ENCODE peak calls at places on chromosomes 11 and 22, in eight cellular contexts. One of them, this sample, is unnamed.
A peak's percentile ranks its signal among the peaks of the same experiment; 100 is the strongest.

GRCh38 chr11:102341844-102342318 is 5.1 kb upstream of the BIRC2 start:
- DNase-seq in esophagus muscularis mucosa: no peak
- DNase-seq in upper lobe of left lung: peak; percentile 76
- DNase-seq in HepG2: peak; percentile 78
- DNase-seq in HCT116: peak; percentile 89
- DNase-seq in prostate gland: peak; percentile 83
- DNase-seq in GM12892: no peak
- DNase-seq in suprapubic skin: peak; percentile 84
- DNase-seq in this sample: no peak

GRCh38 chr11:8267831-8268529 is 4.3 kb upstream of the LMO1 start:
- DNase-seq in suprapubic skin: peak; percentile 57
- DNase-seq in HCT116: no peak
- DNase-seq in GM12892: peak; percentile 41
- DNase-seq in prostate gland: no peak
- DNase-seq in upper lobe of left lung: peak; percentile 20
- DNase-seq in HepG2: no peak
- DNase-seq in esophagus muscularis mucosa: no peak
- DNase-seq in this sample: peak; percentile 82

GRCh38 chr11:94938399-94939055 is 34.8 kb downstream of the CWC15 start:
- DNase-seq in suprapubic skin: peak; percentile 69
- DNase-seq in prostate gland: peak; percentile 36
- DNase-seq in esophagus muscularis mucosa: peak; percentile 94
- DNase-seq in GM12892: no peak
- DNase-seq in upper lobe of left lung: peak; percentile 40
- DNase-seq in HCT116: no peak
- DNase-seq in HepG2: no peak
- DNase-seq in this sample: no peak

GRCh38 chr11:123103326-123103980 is 41.5 kb upstream of the HSPA8 start:
- DNase-seq in upper lobe of left lung: peak; percentile 34
- DNase-seq in GM12892: no peak
- DNase-seq in HCT116: peak; percentile 60
- DNase-seq in HepG2: peak; percentile 18
- DNase-seq in esophagus muscularis mucosa: peak; percentile 93
- DNase-seq in suprapubic skin: peak; percentile 74
- DNase-seq in prostate gland: no peak
- DNase-seq in this sample: no peak

GRCh38 chr11:84164722-84165121 is 878.6 kb upstream of the CCDC90B start:
- DNase-seq in prostate gland: no peak
- DNase-seq in HepG2: no peak
- DNase-seq in esophagus muscularis mucosa: no peak
- DNase-seq in suprapubic skin: no peak
- DNase-seq in upper lobe of left lung: no peak
- DNase-seq in HCT116: no peak
- DNase-seq in GM12892: no peak
- DNase-seq in this sample: no peak

GRCh38 chr22:39623603-39624500 is 53.3 kb downstream of the CACNA1I start:
- DNase-seq in esophagus muscularis mucosa: no peak
- DNase-seq in HepG2: no peak
- DNase-seq in GM12892: no peak
- DNase-seq in suprapubic skin: no peak
- DNase-seq in HCT116: no peak
- DNase-seq in prostate gland: no peak
- DNase-seq in upper lobe of left lung: no peak
- DNase-seq in this sample: no peak

GRCh38 chr11:116960916-116961315 is 123.5 kb upstream of the APOA1 start:
- DNase-seq in suprapubic skin: no peak
- DNase-seq in GM12892: no peak
- DNase-seq in HCT116: peak; percentile 8
- DNase-seq in esophagus muscularis mucosa: no peak
- DNase-seq in HepG2: no peak
- DNase-seq in upper lobe of left lung: no peak
- DNase-seq in prostate gland: no peak
- DNase-seq in this sample: no peak

GRCh38 chr11:120839201-120839600 is 184.7 kb upstream of the TBCEL start:
- DNase-seq in HCT116: no peak
- DNase-seq in HepG2: peak; percentile 10
- DNase-seq in prostate gland: no peak
- DNase-seq in GM12892: no peak
- DNase-seq in suprapubic skin: no peak
- DNase-seq in esophagus muscularis mucosa: no peak
- DNase-seq in upper lobe of left lung: no peak
- DNase-seq in this sample: no peak

GRCh38 chr11:121152764-121153163 is 51.7 kb downstream of the TECTA start:
- DNase-seq in prostate gland: peak; percentile 40
- DNase-seq in HepG2: no peak
- DNase-seq in HCT116: no peak
- DNase-seq in esophagus muscularis mucosa: no peak
- DNase-seq in suprapubic skin: no peak
- DNase-seq in upper lobe of left lung: no peak
- DNase-seq in GM12892: no peak
- DNase-seq in this sample: no peak

GRCh38 chr11:120248551-120249278 is 8.8 kb downstream of the POU2F3 start:
- DNase-seq in esophagus muscularis mucosa: no peak
- DNase-seq in suprapubic skin: no peak
- DNase-seq in GM12892: no peak
- DNase-seq in prostate gland: no peak
- DNase-seq in HCT116: peak; percentile 56
- DNase-seq in upper lobe of left lung: no peak
- DNase-seq in HepG2: no peak
- DNase-seq in this sample: peak; percentile 33

GRCh38 chr22:38715176-38715764 is 9.5 kb downstream of the GTPBP1 start:
- DNase-seq in HepG2: no peak
- DNase-seq in upper lobe of left lung: no peak
- DNase-seq in GM12892: no peak
- DNase-seq in prostate gland: no peak
- DNase-seq in HCT116: no peak
- DNase-seq in esophagus muscularis mucosa: no peak
- DNase-seq in suprapubic skin: no peak
- DNase-seq in this sample: peak; percentile 85

GRCh38 chr11:101436511-101437142 is 147.2 kb downstream of the TRPC6 start:
- DNase-seq in prostate gland: peak; percentile 21
- DNase-seq in suprapubic skin: no peak
- DNase-seq in HCT116: peak; percentile 46
- DNase-seq in HepG2: peak; percentile 18
- DNase-seq in GM12892: no peak
- DNase-seq in esophagus muscularis mucosa: no peak
- DNase-seq in upper lobe of left lung: no peak
- DNase-seq in this sample: no peak

DNA sequence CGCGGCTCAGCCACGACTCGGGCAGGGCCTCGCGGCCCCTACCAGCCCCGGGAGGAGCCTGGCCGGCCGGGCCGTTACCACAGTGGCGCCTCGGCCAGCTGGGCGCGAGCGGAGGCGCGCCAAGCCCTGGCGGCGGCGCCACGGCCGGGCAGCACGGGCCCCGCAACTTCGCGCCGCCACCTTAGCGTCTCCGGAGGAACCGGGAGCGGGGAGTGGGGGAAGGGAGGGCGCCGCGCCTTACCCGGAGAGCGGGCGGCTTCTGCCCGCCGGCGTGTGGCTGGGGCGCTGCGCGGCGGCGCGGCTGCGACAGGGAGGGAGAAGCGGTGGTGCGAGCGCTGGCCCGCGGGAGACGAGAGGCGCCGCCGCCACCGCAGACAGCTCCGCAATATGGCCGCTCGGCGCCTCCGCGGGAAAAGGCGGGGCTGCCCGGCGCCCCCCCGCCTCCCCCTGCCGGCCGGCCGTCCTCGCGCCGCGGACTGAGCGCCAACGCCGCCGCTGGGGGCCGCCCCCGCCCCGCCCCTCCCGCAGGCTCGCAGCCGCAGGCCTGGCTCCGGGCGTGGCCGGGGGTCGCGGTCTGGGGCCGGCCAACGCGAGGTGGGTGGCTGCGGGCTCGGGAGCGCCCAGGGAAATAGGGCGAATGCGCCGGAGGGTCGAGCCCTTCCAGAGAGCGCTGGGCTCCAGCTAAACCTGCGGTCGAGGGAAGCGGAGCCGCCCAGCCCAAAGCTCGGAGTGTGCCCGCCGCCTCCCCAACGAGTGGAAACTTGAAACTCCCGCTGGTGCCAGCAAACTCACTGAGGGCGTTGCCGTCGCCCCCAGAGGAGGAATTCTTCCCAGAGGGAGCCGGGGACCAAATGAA is at the start of gene RDX:
- DNase-seq in esophagus muscularis mucosa: no peak
- DNase-seq in suprapubic skin: peak; percentile 88
- DNase-seq in GM12892: peak; percentile 80
- DNase-seq in HCT116: peak; percentile 67
- DNase-seq in HepG2: peak; percentile 52
- DNase-seq in upper lobe of left lung: peak; percentile 79
- DNase-seq in prostate gland: peak; percentile 63
- DNase-seq in this sample: peak; percentile 93
- TF ChIP-seq POLR2AphosphoS5 in esophagus muscularis mucosa: peak; percentile 61
- TF ChIP-seq POLR2AphosphoS5 in suprapubic skin: no peak
- TF ChIP-seq POLR2AphosphoS5 in GM12892: no peak
- TF ChIP-seq POLR2AphosphoS5 in HCT116: peak; percentile 85
- TF ChIP-seq POLR2AphosphoS5 in HepG2: no peak
- TF ChIP-seq POLR2AphosphoS5 in upper lobe of left lung: peak; percentile 15
- TF ChIP-seq POLR2AphosphoS5 in prostate gland: no peak
- TF ChIP-seq POLR2AphosphoS5 in this sample: no peak

GRCh38 chr11:65854161-65854592 is 3.8 kb downstream of the CFL1 start:
- DNase-seq in GM12892: no peak
- DNase-seq in prostate gland: no peak
- DNase-seq in HCT116: no peak
- DNase-seq in upper lobe of left lung: no peak
- DNase-seq in HepG2: peak; percentile 67
- DNase-seq in esophagus muscularis mucosa: no peak
- DNase-seq in suprapubic skin: peak; percentile 49
- DNase-seq in this sample: no peak

GRCh38 chr11:65851811-65852507 is 6.0 kb downstream of the CFL1 start:
- DNase-seq in esophagus muscularis mucosa: no peak
- DNase-seq in suprapubic skin: peak; percentile 56
- DNase-seq in GM12892: no peak
- DNase-seq in upper lobe of left lung: no peak
- DNase-seq in HepG2: no peak
- DNase-seq in prostate gland: no peak
- DNase-seq in HCT116: no peak
- DNase-seq in this sample: no peak

GRCh38 chr11:65854871-65855837 is 2.8 kb downstream of the CFL1 start:
- DNase-seq in GM12892: no peak
- DNase-seq in esophagus muscularis mucosa: no peak
- DNase-seq in suprapubic skin: peak; percentile 66
- DNase-seq in upper lobe of left lung: no peak
- DNase-seq in HepG2: no peak
- DNase-seq in prostate gland: no peak
- DNase-seq in HCT116: no peak
- DNase-seq in this sample: peak; percentile 80

GRCh38 chr11:65852508-65853248 is 5.3 kb downstream of the CFL1 start:
- DNase-seq in HepG2: no peak
- DNase-seq in GM12892: no peak
- DNase-seq in esophagus muscularis mucosa: no peak
- DNase-seq in upper lobe of left lung: no peak
- DNase-seq in suprapubic skin: peak; percentile 66
- DNase-seq in prostate gland: no peak
- DNase-seq in HCT116: no peak
- DNase-seq in this sample: peak; percentile 79

DNA sequence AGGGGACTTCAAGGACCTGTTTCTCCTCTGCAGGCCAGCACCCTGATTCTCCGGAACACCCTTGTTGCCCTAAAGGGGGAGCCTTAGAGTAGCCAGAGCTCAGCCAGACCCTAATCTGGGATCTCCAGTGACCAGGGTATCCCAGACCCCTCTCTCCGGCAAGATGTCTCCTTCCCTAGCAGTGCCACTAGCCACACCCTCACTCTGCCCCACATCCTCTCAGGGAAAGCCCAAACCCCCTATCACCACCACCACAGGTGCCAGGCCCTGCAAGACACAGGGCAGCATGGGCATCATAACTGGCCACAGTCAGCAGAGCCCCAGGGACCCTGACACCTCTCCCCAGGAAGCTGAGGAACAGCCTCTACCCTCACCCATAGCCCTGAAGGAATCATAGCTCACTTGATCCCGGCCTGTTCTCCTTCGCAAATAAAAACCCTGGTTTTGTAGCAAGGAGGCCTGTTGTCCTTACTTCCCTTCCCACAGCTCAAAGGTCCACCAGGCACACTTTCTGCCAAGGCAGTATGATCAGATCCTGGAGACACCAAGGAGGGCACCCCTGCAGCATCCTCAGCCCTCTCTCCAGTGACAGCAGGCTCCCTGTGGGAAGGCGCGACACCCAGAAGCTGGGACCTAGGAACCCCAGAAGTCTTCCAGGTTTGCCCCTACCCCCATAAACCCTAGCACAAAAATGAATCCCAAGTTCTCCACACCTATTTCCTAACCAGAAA is 4.6 kb downstream of the CFL1 start:
- DNase-seq in HCT116: no peak
- DNase-seq in GM12892: no peak
- DNase-seq in HepG2: no peak
- DNase-seq in esophagus muscularis mucosa: no peak
- DNase-seq in prostate gland: no peak
- DNase-seq in suprapubic skin: peak; percentile 61
- DNase-seq in upper lobe of left lung: no peak
- DNase-seq in this sample: no peak
- TF ChIP-seq POLR2AphosphoS5 in HCT116: no peak
- TF ChIP-seq POLR2AphosphoS5 in GM12892: peak; percentile 19
- TF ChIP-seq POLR2AphosphoS5 in HepG2: no peak
- TF ChIP-seq POLR2AphosphoS5 in esophagus muscularis mucosa: no peak
- TF ChIP-seq POLR2AphosphoS5 in prostate gland: no peak
- TF ChIP-seq POLR2AphosphoS5 in suprapubic skin: no peak
- TF ChIP-seq POLR2AphosphoS5 in upper lobe of left lung: no peak
- TF ChIP-seq POLR2AphosphoS5 in this sample: no peak

GRCh38 chr11:23257088-23257487 is 396.8 kb upstream of the CCDC179 start:
- DNase-seq in upper lobe of left lung: no peak
- DNase-seq in esophagus muscularis mucosa: no peak
- DNase-seq in HCT116: no peak
- DNase-seq in GM12892: no peak
- DNase-seq in suprapubic skin: no peak
- DNase-seq in HepG2: no peak
- DNase-seq in prostate gland: no peak
- DNase-seq in this sample: no peak
- TF ChIP-seq POLR2AphosphoS5 in upper lobe of left lung: no peak
- TF ChIP-seq POLR2AphosphoS5 in esophagus muscularis mucosa: no peak
- TF ChIP-seq POLR2AphosphoS5 in HCT116: no peak
- TF ChIP-seq POLR2AphosphoS5 in GM12892: no peak
- TF ChIP-seq POLR2AphosphoS5 in suprapubic skin: no peak
- TF ChIP-seq POLR2AphosphoS5 in HepG2: no peak
- TF ChIP-seq POLR2AphosphoS5 in prostate gland: no peak
- TF ChIP-seq POLR2AphosphoS5 in this sample: no peak

GRCh38 chr22:29797351-29797750 is 30.2 kb downstream of the UQCR10 start:
- DNase-seq in GM12892: no peak
- DNase-seq in suprapubic skin: no peak
- DNase-seq in HepG2: no peak
- DNase-seq in HCT116: no peak
- DNase-seq in prostate gland: no peak
- DNase-seq in upper lobe of left lung: peak; percentile 39
- DNase-seq in esophagus muscularis mucosa: no peak
- DNase-seq in this sample: no peak
- TF ChIP-seq POLR2AphosphoS5 in GM12892: no peak
- TF ChIP-seq POLR2AphosphoS5 in suprapubic skin: no peak
- TF ChIP-seq POLR2AphosphoS5 in HepG2: no peak
- TF ChIP-seq POLR2AphosphoS5 in HCT116: no peak
- TF ChIP-seq POLR2AphosphoS5 in prostate gland: no peak
- TF ChIP-seq POLR2AphosphoS5 in upper lobe of left lung: no peak
- TF ChIP-seq POLR2AphosphoS5 in esophagus muscularis mucosa: no peak
- TF ChIP-seq POLR2AphosphoS5 in this sample: no peak